ENCODE peak calls at places on chromosomes 13 and 19, in four cellular contexts. F is heart right ventricle, N is MCF 10A, J is BE2C. K is an unnamed sample.
A peak's percentile ranks its signal among the peaks of the same experiment; 100 is the strongest.

GRCh38 chr13:113053376-113053775 is 52.2 kb upstream of the F7 start:
- DNase-seq in N (no peak), J (no peak), F (no peak), K (peak; percentile 3)

GRCh38 chr13:113034451-113035208 is 65.6 kb downstream of the MCF2L start:
- DNase-seq in F (peak; percentile 57), J (peak; percentile 59), N (peak; percentile 71), K (no peak)

GRCh38 chr19:50458396-50459066 is 17.8 kb upstream of the EMC10 start:
- DNase-seq in F (no peak), N (no peak), J (no peak), K (no peak)

GRCh38 chr13:71858647-71859046 is 8.4 kb downstream of the DACH1 start:
- DNase-seq in J (no peak), N (no peak), F (no peak), K (no peak)

GRCh38 chr13:78192721-78193120 is 274.1 kb upstream of the EDNRB start:
- DNase-seq in F (no peak), N (no peak), J (no peak), K (no peak)

GRCh38 chr19:55276720-55277430 is 3.0 kb downstream of the HSPBP1 start:
- DNase-seq in N (no peak), F (no peak), J (no peak), K (no peak)

GRCh38 chr19:41030651-41031050 is 39.6 kb downstream of the CYP2B6 start:
- DNase-seq in N (no peak), F (no peak), J (no peak), K (no peak)

GRCh38 chr19:34851277-34851804 is 75.4 kb upstream of the ZNF30 start:
- DNase-seq in J (no peak), N (peak; percentile 7), F (no peak), K (no peak)

GRCh38 chr19:41353466-41354342 is at the start of gene TGFB1:
- DNase-seq in N (peak; percentile 84), F (peak; percentile 89), J (peak; percentile 79), K (peak; percentile 56)

GRCh38 chr13:80604094-80604493 is 263.2 kb upstream of the SPRY2 start:
- DNase-seq in J (no peak), N (no peak), F (peak; percentile 39), K (no peak)

GRCh38 chr19:9935409-9936062 is 779 bp downstream of the OLFM2 start:
- DNase-seq in J (no peak), F (no peak), N (no peak), K (no peak)

GRCh38 chr19:1259873-1260748 is 9.0 kb upstream of the CIRBP start:
- DNase-seq in N (peak; percentile 68), F (no peak), J (no peak), K (no peak)

GRCh38 chr13:28059214-28059613 is 41.2 kb downstream of the FLT3 start:
- DNase-seq in F (peak; percentile 8), N (peak; percentile 59), J (peak; percentile 51), K (no peak)

GRCh38 chr13:41905600-41906254 is 55.2 kb downstream of the VWA8 start:
- DNase-seq in J (no peak), N (peak; percentile 65), F (no peak), K (no peak)

GRCh38 chr19:40143612-40144011 is 47.6 kb upstream of the MAP3K10 start:
- DNase-seq in J (no peak), F (peak; percentile 30), N (no peak), K (no peak)

GRCh38 chr19:54316746-54317107 is 3.8 kb upstream of the LILRA5 start:
- DNase-seq in F (no peak), N (no peak), J (no peak), K (no peak)

GRCh38 chr13:92303428-92303827 is 905.0 kb downstream of the GPC5 start:
- DNase-seq in J (no peak), F (no peak), N (peak; percentile 48), K (no peak)

GRCh38 chr19:28862238-28862637 is 350.7 kb downstream of the UQCRFS1 start:
- DNase-seq in F (no peak), N (no peak), J (no peak), K (no peak)

GRCh38 chr13:99421758-99422555 is 79.3 kb upstream of the TM9SF2 start:
- DNase-seq in J (no peak), N (no peak), F (no peak), K (no peak)

GRCh38 chr13:49124693-49125304 is 95.3 kb upstream of the MLNR start:
- DNase-seq in F (no peak), N (no peak), J (no peak), K (no peak)

GRCh38 chr13:94369862-94370491 is 109.5 kb downstream of the DCT start:
- DNase-seq in N (no peak), F (peak; percentile 22), J (no peak), K (no peak)

GRCh38 chr13:19567820-19568534 is 6.6 kb upstream of the TPTE2 start:
- DNase-seq in J (no peak), F (no peak), N (no peak), K (no peak)

GRCh38 chr13:31201341-31202024 is 1.7 kb downstream of the B3GLCT start:
- DNase-seq in N (peak; percentile 81), J (peak; percentile 47), F (peak; percentile 63), K (no peak)

GRCh38 chr13:113090806-113091205 is 14.8 kb upstream of the F7 start:
- DNase-seq in F (no peak), J (peak; percentile 1), N (no peak), K (no peak)

GRCh38 chr19:10478903-10479384 is 24.2 kb downstream of the KEAP1 start:
- DNase-seq in N (peak; percentile 17), F (peak; percentile 94), J (peak; percentile 78), K (peak; percentile 96)

GRCh38 chr19:40457953-40458596 is 7.5 kb downstream of the BLVRB start:
- DNase-seq in N (no peak), F (no peak), J (no peak), K (no peak)

GRCh38 chr13:76798037-76798436 is 88.2 kb downstream of the KCTD12 start:
- DNase-seq in J (no peak), N (no peak), F (no peak), K (no peak)

GRCh38 chr19:40609561-40610395 is 8.6 kb downstream of the LTBP4 start:
- DNase-seq in J (peak; percentile 90), N (peak; percentile 97), F (peak; percentile 94), K (peak; percentile 69)

GRCh38 chr13:79604752-79605151 is 123.8 kb downstream of the NDFIP2 start:
- DNase-seq in F (no peak), N (peak; percentile 75), J (no peak), K (no peak)

GRCh38 chr19:56538761-56539263 is at the start of gene ZFP28:
- DNase-seq in F (peak; percentile 85), J (peak; percentile 86), N (no peak), K (peak; percentile 68)

GRCh38 chr13:104809483-104809882 is 1726.0 kb downstream of the EFNB2 start:
- DNase-seq in N (peak; percentile 87), F (no peak), J (no peak), K (no peak)

GRCh38 chr13:86563308-86563707 is 764.1 kb upstream of the SLITRK6 start:
- DNase-seq in F (no peak), J (no peak), N (peak; percentile 65), K (no peak)

GRCh38 chr13:113671066-113672001 is 4.3 kb downstream of the GRK1 start:
- DNase-seq in N (no peak), F (no peak), J (peak; percentile 4), K (peak; percentile 16)

GRCh38 chr19:56748443-56748842 is 76.9 kb upstream of the ZNF835 start:
- DNase-seq in F (no peak), J (no peak), N (peak; percentile 3), K (no peak)

GRCh38 chr13:51613535-51613934 is 29.3 kb downstream of the WDFY2 start:
- DNase-seq in J (no peak), N (no peak), F (no peak), K (no peak)

GRCh38 chr13:113358653-113359052 is 5.3 kb downstream of the GRTP1 start:
- DNase-seq in N (no peak), J (no peak), F (no peak), K (no peak)

GRCh38 chr19:1167687-1168561 is 6.1 kb downstream of the SBNO2 start:
- DNase-seq in N (peak; percentile 56), F (no peak), J (peak; percentile 8), K (no peak)

GRCh38 chr19:52585101-52585500 is 15.0 kb downstream of the ZNF701 start:
- DNase-seq in N (no peak), J (no peak), F (no peak), K (no peak)

GRCh38 chr19:52585604-52586003 is 15.5 kb downstream of the ZNF701 start:
- DNase-seq in N (no peak), J (no peak), F (no peak), K (no peak)

GRCh38 chr19:52592301-52592700 is 22.2 kb downstream of the ZNF701 start:
- DNase-seq in J (no peak), F (no peak), N (no peak), K (no peak)

GRCh38 chr19:52590728-52591127 is 20.6 kb downstream of the ZNF701 start:
- DNase-seq in J (no peak), F (no peak), N (no peak), K (no peak)
- TF ChIP-seq CTCF in J (no peak), F (peak; percentile 28), N (no peak), K (no peak)

GRCh38 chr13:111046590-111047141 is 68.4 kb upstream of the ARHGEF7 start:
- DNase-seq in N (no peak), F (peak; percentile 50), J (no peak), K (no peak)
- TF ChIP-seq CTCF in N (no peak), F (peak; percentile 42), J (no peak), K (peak; percentile 12)

DNA sequence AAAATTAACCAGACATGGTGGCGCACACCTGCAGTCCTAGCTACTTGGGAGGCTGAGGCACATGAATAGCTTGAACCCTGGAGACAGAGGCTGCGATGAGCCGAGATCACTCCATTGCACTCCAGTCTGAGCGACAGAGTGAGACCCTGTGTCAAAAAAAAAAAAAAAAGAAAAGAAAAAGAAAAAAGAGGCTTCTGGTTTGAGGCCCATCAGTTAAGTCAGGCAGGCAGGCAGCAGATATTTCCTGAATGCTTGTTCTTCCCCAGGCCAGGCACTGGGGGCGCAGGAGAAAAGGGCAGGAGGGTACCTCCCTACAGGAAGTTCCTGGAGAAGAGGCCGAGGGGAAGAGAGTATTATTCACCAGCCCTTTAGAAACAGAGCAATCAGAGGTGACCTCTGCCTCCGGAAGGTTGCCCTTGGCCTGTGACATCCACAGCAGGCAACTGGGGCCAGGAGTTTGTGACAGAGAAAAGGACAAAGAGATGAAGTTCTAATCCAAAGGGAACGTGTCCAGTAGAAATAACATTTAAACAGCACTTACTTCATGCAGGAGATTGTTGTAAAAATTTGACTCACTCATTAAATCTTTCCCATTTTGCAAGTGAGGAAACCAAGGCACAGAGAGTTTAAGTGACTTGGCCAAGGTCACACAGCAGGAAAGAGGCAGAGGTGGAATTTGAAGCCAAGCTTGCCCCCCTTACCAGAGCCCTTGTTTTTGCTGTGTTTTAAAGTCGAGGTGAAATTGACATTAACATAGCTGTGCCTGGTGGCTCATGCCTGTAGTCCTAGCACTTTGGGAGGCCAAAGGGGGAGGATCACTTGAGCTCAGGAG is 4.3 kb upstream of the RLN3 start:
- DNase-seq in J (peak; percentile 68), N (peak; percentile 70), F (peak; percentile 46), K (no peak)
- TF ChIP-seq CTCF in J (peak; percentile 66), N (peak; percentile 23), F (peak; percentile 53), K (peak; percentile 12)

GRCh38 chr13:96075953-96076543 is 13.9 kb upstream of the HS6ST3 start:
- DNase-seq in N (peak; percentile 43), F (no peak), J (no peak), K (no peak)
- TF ChIP-seq CTCF in N (peak; percentile 69), F (peak; percentile 52), J (peak; percentile 71), K (peak; percentile 50)

K was measured in dorsolateral prefrontal cortex.